ENCODE peak calls at places on chromosomes 4 and X, in eight cellular contexts. O is SJSA1; H is foreskin fibroblast; N is SK-N-MC; B is dorsolateral prefrontal cortex; P is astrocyte of the spinal cord; X is CD8-positive, alpha-beta T cell; Y is endothelial cell of umbilical vein. C is an unnamed sample.
A peak's percentile ranks its signal among the peaks of the same experiment; 100 is the strongest.

GRCh38 chrX:41108007-41108683 is 22.9 kb downstream of the USP9X start:
- DNase-seq in O (no peak), H (peak; percentile 43), N (no peak), B (no peak), P (no peak), X (no peak), Y (no peak), C (no peak)

GRCh38 chr4:43843501-43843900 is 605.1 kb downstream of the KCTD8 start:
- DNase-seq in O (no peak), H (no peak), N (no peak), B (no peak), P (peak; percentile 20), X (no peak), Y (no peak), C (no peak)

GRCh38 chr4:127124919-127125318 is 507.8 kb upstream of the INTU start:
- DNase-seq in O (no peak), H (peak; percentile 25), N (no peak), B (no peak), P (peak; percentile 36), X (no peak), Y (no peak), C (peak; percentile 8)

GRCh38 chr4:113468165-113469022 is 293.1 kb downstream of the CAMK2D start:
- DNase-seq in O (peak; percentile 94), H (peak; percentile 99), N (no peak), B (peak; percentile 72), P (peak; percentile 100), X (no peak), Y (peak; percentile 100), C (no peak)

GRCh38 chr4:106036848-106037247 is 141.6 kb downstream of the NPNT start:
- DNase-seq in O (no peak), H (no peak), N (no peak), B (no peak), P (no peak), X (no peak), Y (no peak), C (peak; percentile 16)

GRCh38 chr4:7356667-7357295 is 77.9 kb downstream of the PSAPL1 start:
- DNase-seq in O (no peak), H (no peak), N (no peak), B (no peak), P (no peak), X (no peak), Y (no peak), C (no peak)

GRCh38 chr4:182093431-182093831 is 149.8 kb upstream of the TENM3 start:
- DNase-seq in O (peak; percentile 72), H (no peak), N (no peak), B (no peak), P (peak; percentile 36), X (no peak), Y (no peak), C (no peak)

GRCh38 chr4:153233761-153234371 is 29.6 kb downstream of the TRIM2 start:
- DNase-seq in O (no peak), H (peak; percentile 92), N (peak; percentile 98), B (no peak), P (peak; percentile 90), X (no peak), Y (peak; percentile 31), C (no peak)

GRCh38 chr4:87012265-87012953 is 77.6 kb downstream of the AFF1 start:
- DNase-seq in O (no peak), H (no peak), N (no peak), B (no peak), P (no peak), X (no peak), Y (no peak), C (no peak)

GRCh38 chrX:106139048-106139447 is 29.1 kb upstream of the PWWP3B start:
- DNase-seq in O (no peak), H (no peak), N (no peak), B (no peak), P (no peak), X (no peak), Y (no peak), C (no peak)

GRCh38 chr4:121648518-121648917 is 48.3 kb downstream of the ANXA5 start:
- DNase-seq in O (no peak), H (no peak), N (no peak), B (no peak), P (no peak), X (no peak), Y (no peak), C (no peak)

GRCh38 chrX:44218465-44218864 is 125.0 kb downstream of the EFHC2 start:
- DNase-seq in O (no peak), H (no peak), N (no peak), B (no peak), P (no peak), X (no peak), Y (no peak), C (no peak)

DNA sequence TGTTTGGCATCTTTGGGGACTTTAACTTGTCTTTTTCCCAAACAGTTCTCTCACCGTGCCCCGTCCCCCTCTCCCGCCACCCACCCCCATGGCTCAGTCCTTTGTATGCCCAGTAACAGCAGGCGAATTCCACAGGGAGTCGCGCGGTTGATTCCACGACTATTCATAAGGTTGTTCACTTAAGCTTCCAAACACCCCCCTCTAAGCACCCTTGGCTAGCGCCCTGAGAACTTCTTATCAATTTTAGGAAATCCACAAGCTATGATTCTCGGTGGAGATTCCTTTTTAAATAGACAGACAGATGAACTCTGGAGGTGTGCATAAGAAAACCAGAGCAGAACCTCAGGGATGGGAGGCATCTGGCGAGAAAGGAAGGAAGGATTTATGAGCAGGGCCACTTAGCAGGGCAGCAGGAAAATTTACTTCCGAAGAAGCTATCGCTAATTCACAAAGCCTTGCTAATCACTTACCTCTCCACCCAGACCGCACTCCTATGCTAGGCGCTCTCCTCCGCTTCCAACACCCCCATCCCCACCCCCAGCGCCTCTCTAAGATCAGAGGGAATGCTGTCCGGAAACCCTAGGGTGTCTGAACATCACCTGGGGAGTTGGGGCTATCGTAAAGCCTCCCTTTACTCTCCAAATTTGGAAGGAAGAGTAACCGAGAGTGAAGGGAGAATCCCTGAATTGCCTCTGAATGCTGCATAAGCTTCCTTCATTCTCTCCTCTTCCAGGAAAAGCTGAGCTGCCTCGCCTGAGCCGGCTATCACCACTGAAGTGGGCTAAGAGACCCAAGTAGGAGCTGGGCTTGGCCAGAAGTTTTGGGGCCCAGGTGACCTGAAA is 1.7 kb downstream of the UNC5C start:
- DNase-seq in O (no peak), H (peak; percentile 8), N (no peak), B (peak; percentile 24), P (no peak), X (no peak), Y (no peak), C (no peak)
- H3K4me3 ChIP-seq in O (no peak overlapping the region), H (peak overlapping the region; percentile 63), N (peak overlapping the region; percentile 71), B (peak overlapping the region; percentile 86), P (peak overlapping the region; percentile 64), X (no peak overlapping the region), Y (peak overlapping the region; percentile 84), C (no peak overlapping the region)

GRCh38 chr4:712916-713632 is 7.4 kb downstream of the PCGF3 start:
- DNase-seq in O (no peak), H (no peak), N (no peak), B (no peak), P (no peak), X (no peak), Y (no peak), C (no peak)

GRCh38 chr4:712093-712492 is 6.5 kb downstream of the PCGF3 start:
- DNase-seq in O (no peak), H (no peak), N (no peak), B (no peak), P (no peak), X (no peak), Y (no peak), C (no peak)

GRCh38 chr4:710916-711315 is 5.3 kb downstream of the PCGF3 start:
- DNase-seq in O (no peak), H (no peak), N (no peak), B (no peak), P (no peak), X (no peak), Y (no peak), C (no peak)

GRCh38 chr4:717601-718320 is 12.1 kb downstream of the PCGF3 start:
- DNase-seq in O (no peak), H (no peak), N (no peak), B (no peak), P (no peak), X (no peak), Y (no peak), C (no peak)

GRCh38 chr4:714087-714486 is 8.5 kb downstream of the PCGF3 start:
- DNase-seq in O (no peak), H (no peak), N (no peak), B (no peak), P (no peak), X (no peak), Y (no peak), C (no peak)
- H3K4me3 ChIP-seq in O (no peak overlapping the region), H (no peak overlapping the region), N (no peak overlapping the region), B (no peak overlapping the region), P (no peak overlapping the region), X (no peak overlapping the region), Y (no peak overlapping the region), C (no peak overlapping the region)

GRCh38 chrX:130339408-130340222 is at the start of gene SLC25A14:
- DNase-seq in O (peak; percentile 67), H (peak; percentile 83), N (no peak), B (peak; percentile 62), P (peak; percentile 65), X (peak; percentile 53), Y (peak; percentile 67), C (peak; percentile 75)

GRCh38 chrX:130336531-130336930 is 3.2 kb upstream of the SLC25A14 start:
- DNase-seq in O (no peak), H (no peak), N (no peak), B (no peak), P (no peak), X (no peak), Y (no peak), C (no peak)

GRCh38 chrX:130343411-130343810 is 3.7 kb downstream of the SLC25A14 start:
- DNase-seq in O (no peak), H (no peak), N (no peak), B (no peak), P (peak; percentile 58), X (no peak), Y (no peak), C (no peak)

GRCh38 chrX:130340271-130340670 is 552 bp downstream of the SLC25A14 start:
- DNase-seq in O (no peak), H (no peak), N (no peak), B (no peak), P (no peak), X (no peak), Y (peak; percentile 1), C (no peak)
- H3K4me3 ChIP-seq in O (peak overlapping the region; percentile 68), H (peak overlapping the region; percentile 86), N (peak overlapping the region; percentile 86), B (peak overlapping the region; percentile 73), P (peak overlapping the region; percentile 68), X (peak overlapping the region; percentile 83), Y (peak overlapping the region; percentile 69), C (peak overlapping the region; percentile 64)

GRCh38 chr4:1770791-1771231 is 22.3 kb upstream of the FGFR3 start:
- DNase-seq in O (no peak), H (no peak), N (no peak), B (no peak), P (no peak), X (no peak), Y (no peak), C (no peak)

GRCh38 chr4:1768367-1769034 is 24.6 kb upstream of the FGFR3 start:
- DNase-seq in O (no peak), H (no peak), N (no peak), B (no peak), P (no peak), X (no peak), Y (no peak), C (no peak)

GRCh38 chr4:1770245-1770644 is 22.8 kb upstream of the FGFR3 start:
- DNase-seq in O (no peak), H (no peak), N (no peak), B (no peak), P (no peak), X (no peak), Y (no peak), C (no peak)

GRCh38 chr4:1767770-1768366 is 25.2 kb upstream of the FGFR3 start:
- DNase-seq in O (no peak), H (peak; percentile 73), N (no peak), B (no peak), P (peak; percentile 22), X (no peak), Y (peak; percentile 31), C (no peak)

GRCh38 chr4:1769692-1770091 is 23.4 kb upstream of the FGFR3 start:
- DNase-seq in O (no peak), H (no peak), N (no peak), B (no peak), P (no peak), X (no peak), Y (no peak), C (no peak)
- H3K4me3 ChIP-seq in O (no peak overlapping the region), H (no peak overlapping the region), N (no peak overlapping the region), B (no peak overlapping the region), P (no peak overlapping the region), X (no peak overlapping the region), Y (no peak overlapping the region), C (no peak overlapping the region)